ENCODE peak calls at places on chromosome X, in seven cellular contexts. P is NB4, C is heart left ventricle, Z is right lobe of liver, U is ovary, Q is tibial nerve, N is IMR-90. O is an unnamed sample.

GRCh38 chrX:154097003-154097596 is 417 bp downstream of the MECP2 start:
- DNase-seq in Z (peak), U (peak), P (peak), N (peak), Q (peak), C (peak), O (peak)

GRCh38 chrX:148659481-148659880 is 159.1 kb downstream of the AFF2 start:
- DNase-seq in N (no peak), P (no peak), Z (no peak), C (no peak), U (no peak), Q (no peak), O (no peak)

GRCh38 chrX:1453951-1454785 is 1.5 kb upstream of the ASMTL start:
- DNase-seq in Q (peak), U (peak), N (peak), P (peak), Z (peak), C (peak), O (peak)

GRCh38 chrX:115226929-115227328 is 7.0 kb downstream of the LRCH2 start:
- DNase-seq in Z (no peak), N (peak), P (peak), Q (no peak), U (no peak), C (no peak), O (no peak)

GRCh38 chrX:115408736-115409390 is 119.3 kb downstream of the LUZP4 start:
- DNase-seq in Z (no peak), N (peak), U (no peak), C (no peak), P (no peak), Q (no peak), O (no peak)

GRCh38 chrX:50712777-50713176 is 101.2 kb downstream of the SHROOM4 start:
- DNase-seq in N (no peak), Q (no peak), Z (no peak), C (no peak), P (no peak), U (no peak), O (no peak)

GRCh38 chrX:44043496-44043895 is 70.3 kb upstream of the NDP start:
- DNase-seq in N (no peak), U (no peak), P (no peak), Z (no peak), Q (no peak), C (no peak), O (no peak)

GRCh38 chrX:45068555-45068954 is 132.1 kb downstream of the DIPK2B start:
- DNase-seq in C (no peak), N (no peak), Q (no peak), Z (no peak), P (no peak), U (no peak), O (no peak)

GRCh38 chrX:128928636-128929035 is 594.7 kb downstream of the SMARCA1 start:
- DNase-seq in P (no peak), Z (no peak), C (no peak), N (no peak), U (no peak), Q (no peak), O (no peak)

GRCh38 chrX:137194164-137194563 is 160.4 kb upstream of the GPR101 start:
- DNase-seq in N (peak), C (no peak), P (peak), Q (no peak), U (no peak), Z (peak), O (no peak)

GRCh38 chrX:39869846-39870601 is 227.7 kb downstream of the BCOR start:
- DNase-seq in N (peak), C (no peak), Z (no peak), P (peak), U (no peak), Q (no peak), O (no peak)

GRCh38 chrX:74431807-74432206 is 10.5 kb downstream of the SLC16A2 start:
- DNase-seq in N (no peak), U (no peak), Z (no peak), C (no peak), Q (no peak), P (peak), O (no peak)

GRCh38 chrX:118254611-118255010 is 91.3 kb upstream of the WDR44 start:
- DNase-seq in U (no peak), P (peak), Q (peak), C (no peak), N (peak), Z (peak), O (peak)

GRCh38 chrX:95427389-95427788 is 1257.3 kb upstream of the DIAPH2 start:
- DNase-seq in P (no peak), U (no peak), C (no peak), Q (no peak), Z (no peak), N (no peak), O (no peak)

GRCh38 chrX:66632473-66632872 is 6.4 kb downstream of the EDA2R start:
- DNase-seq in N (peak), U (no peak), P (no peak), C (no peak), Q (no peak), Z (no peak), O (no peak)

GRCh38 chrX:150310881-150311280 is 52.2 kb upstream of the MAMLD1 start:
- DNase-seq in P (no peak), U (no peak), Q (no peak), N (no peak), Z (no peak), C (no peak), O (no peak)

GRCh38 chrX:63506320-63506719 is 155.2 kb upstream of the SPIN4 start:
- DNase-seq in P (peak), U (no peak), N (peak), C (no peak), Q (no peak), Z (no peak), O (no peak)

GRCh38 chrX:71181910-71182799 is 37.5 kb downstream of the NLGN3 start:
- DNase-seq in P (peak), Q (peak), C (peak), U (peak), N (peak), Z (peak), O (peak)

GRCh38 chrX:40153335-40154221 is 55.8 kb upstream of the BCOR start:
- DNase-seq in P (peak), Q (no peak), U (peak), Z (no peak), N (no peak), C (peak), O (no peak)

GRCh38 chrX:49101629-49101984 is 21.9 kb upstream of the WDR45 start:
- DNase-seq in N (no peak), P (no peak), Z (no peak), U (no peak), C (no peak), Q (no peak), O (no peak)

GRCh38 chrX:11113731-11114130 is 2.6 kb downstream of the HCCS start:
- DNase-seq in U (no peak), N (peak), C (no peak), Z (no peak), Q (no peak), P (peak), O (no peak)
- H3K4me3 ChIP-seq in U (no peak), N (no peak), C (no peak), Z (no peak), Q (no peak), P (no peak), O (no peak)

DNA sequence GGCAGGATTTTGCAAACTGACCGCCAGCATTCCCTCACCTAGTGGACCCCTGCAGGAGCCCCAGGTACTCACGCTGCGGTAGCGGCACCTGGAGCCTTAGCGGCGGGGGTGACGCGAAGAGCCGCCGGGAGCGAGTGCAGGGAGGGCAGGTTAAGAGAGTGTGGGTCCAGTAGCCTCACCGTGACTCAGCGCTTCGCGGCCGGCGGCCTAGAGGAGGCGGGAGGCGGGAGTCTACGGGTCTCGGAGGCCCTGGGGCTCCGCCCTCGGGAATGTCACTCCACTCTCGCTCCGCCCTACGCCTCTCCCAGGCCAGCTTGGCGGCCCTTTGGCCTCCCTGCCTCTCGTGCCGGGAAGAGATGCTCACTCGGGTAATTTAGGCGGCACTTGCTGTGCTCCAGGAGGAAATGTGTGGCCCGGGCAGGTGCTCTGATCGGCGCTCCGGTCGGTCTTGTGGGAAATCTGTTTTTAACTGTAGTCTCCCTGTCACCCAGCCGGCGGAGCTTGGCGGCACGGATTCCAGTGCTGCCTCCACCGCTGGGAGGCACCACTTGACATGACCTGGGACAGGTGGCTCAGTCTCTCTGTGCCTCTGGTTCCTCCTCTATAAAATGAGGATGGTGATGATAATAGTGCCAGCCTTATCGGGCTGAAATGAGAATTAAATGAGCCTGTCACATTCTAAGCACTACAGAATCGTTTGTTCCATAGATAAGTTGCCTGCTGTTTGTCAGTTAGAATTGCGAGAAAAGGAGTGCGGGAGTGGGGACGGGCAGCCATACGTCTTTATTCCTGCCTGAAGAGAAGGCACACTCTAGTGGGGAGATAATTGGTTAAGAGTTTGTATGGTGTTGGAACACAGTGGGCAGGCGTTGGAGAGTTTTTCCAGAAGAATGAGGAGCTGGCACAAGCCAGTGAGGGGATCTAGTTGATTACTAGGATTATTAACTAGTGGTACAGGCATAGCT is at the start of gene PIR:
- DNase-seq in Q (peak), U (peak), N (peak), P (peak), Z (peak), C (peak), O (peak)
- TF ChIP-seq POLR2A in Q (no peak), U (peak), N (no peak), P (no peak), Z (peak), C (no peak), O (no peak)

GRCh38 chrX:131764224-131764623 is 220.3 kb downstream of the OR13H1 start:
- DNase-seq in C (no peak), U (no peak), Q (no peak), P (no peak), N (no peak), Z (no peak), O (no peak)

GRCh38 chrX:131763674-131764073 is 219.8 kb downstream of the OR13H1 start:
- DNase-seq in Z (no peak), N (peak), P (no peak), C (peak), U (peak), Q (no peak), O (no peak)

GRCh38 chrX:131762802-131763234 is 218.9 kb downstream of the OR13H1 start:
- DNase-seq in U (peak), Z (no peak), Q (no peak), N (peak), P (no peak), C (peak), O (no peak)
- H3K4me3 ChIP-seq in U (peak), Z (peak), Q (no peak), N (no peak), P (no peak), C (peak), O (no peak)

GRCh38 chrX:136147320-136147901 is at the start of gene FHL1:
- DNase-seq in U (peak), N (peak), Q (peak), C (peak), P (peak), Z (peak), O (peak)
- TF ChIP-seq POLR2A in U (peak), N (no peak), Q (no peak), C (no peak), P (no peak), Z (no peak), O (no peak)

GRCh38 chrX:11764602-11765067 is 6.6 kb downstream of the MSL3 start:
- DNase-seq in Q (no peak), Z (no peak), U (no peak), C (no peak), P (no peak), N (no peak), O (no peak)
- H3K4me3 ChIP-seq in Q (no peak), Z (no peak), U (no peak), C (no peak), P (no peak), N (no peak), O (no peak)

DNA sequence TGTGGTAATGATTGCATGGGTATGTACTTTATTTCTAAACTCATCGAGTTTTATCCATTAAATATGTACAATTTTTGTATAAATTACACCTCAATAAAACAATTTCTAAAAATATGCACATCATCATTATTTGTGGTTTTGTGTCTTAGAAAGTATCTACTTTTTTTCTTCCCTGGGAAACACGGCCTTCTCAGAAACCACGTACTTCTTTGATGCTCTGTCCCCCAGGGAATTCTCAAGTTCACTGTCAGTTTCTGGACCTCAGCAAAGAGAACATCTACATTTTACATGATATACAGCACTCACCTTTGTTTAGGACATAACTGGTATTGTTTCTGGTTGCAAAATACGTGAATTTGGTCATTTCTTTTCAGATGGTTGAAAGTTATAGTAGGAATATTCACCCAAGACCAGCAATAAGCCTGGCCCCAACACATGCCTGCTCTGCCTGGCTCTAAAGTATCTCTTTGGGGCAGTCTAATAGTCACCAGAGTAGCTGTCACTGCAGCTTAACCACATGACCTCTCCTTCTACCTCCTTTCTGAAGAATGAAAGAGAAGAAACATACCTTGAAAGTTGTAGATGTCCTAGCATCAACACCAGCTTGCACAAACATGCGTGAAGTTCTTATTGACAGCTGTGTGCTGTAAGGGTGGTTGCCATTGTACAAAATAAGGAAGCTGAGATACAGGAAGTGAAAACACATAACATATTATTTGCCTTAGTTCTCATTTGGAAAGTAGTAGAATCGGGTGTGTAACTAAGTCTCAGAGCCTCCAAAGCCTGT is 48.4 kb upstream of the SPANXN4 start:
- DNase-seq in N (no peak), U (no peak), P (peak), Z (no peak), C (no peak), Q (no peak), O (no peak)
- TF ChIP-seq POLR2A in N (no peak), U (no peak), P (no peak), Z (no peak), C (no peak), Q (no peak), O (no peak)

GRCh38 chrX:15985937-15986336 is 131.3 kb upstream of the AP1S2 start:
- DNase-seq in P (peak), Z (no peak), U (no peak), N (no peak), Q (no peak), C (no peak), O (no peak)

GRCh38 chrX:15988661-15989603 is 134.3 kb upstream of the AP1S2 start:
- DNase-seq in P (peak), N (peak), C (no peak), U (no peak), Q (no peak), Z (no peak), O (no peak)

GRCh38 chrX:15989716-15990115 is 133.6 kb upstream of the GRPR start:
- DNase-seq in Q (no peak), N (no peak), Z (no peak), U (no peak), C (no peak), P (peak), O (no peak)
- H3K4me3 ChIP-seq in Q (no peak), N (no peak), Z (no peak), U (no peak), C (no peak), P (no peak), O (no peak)

DNA sequence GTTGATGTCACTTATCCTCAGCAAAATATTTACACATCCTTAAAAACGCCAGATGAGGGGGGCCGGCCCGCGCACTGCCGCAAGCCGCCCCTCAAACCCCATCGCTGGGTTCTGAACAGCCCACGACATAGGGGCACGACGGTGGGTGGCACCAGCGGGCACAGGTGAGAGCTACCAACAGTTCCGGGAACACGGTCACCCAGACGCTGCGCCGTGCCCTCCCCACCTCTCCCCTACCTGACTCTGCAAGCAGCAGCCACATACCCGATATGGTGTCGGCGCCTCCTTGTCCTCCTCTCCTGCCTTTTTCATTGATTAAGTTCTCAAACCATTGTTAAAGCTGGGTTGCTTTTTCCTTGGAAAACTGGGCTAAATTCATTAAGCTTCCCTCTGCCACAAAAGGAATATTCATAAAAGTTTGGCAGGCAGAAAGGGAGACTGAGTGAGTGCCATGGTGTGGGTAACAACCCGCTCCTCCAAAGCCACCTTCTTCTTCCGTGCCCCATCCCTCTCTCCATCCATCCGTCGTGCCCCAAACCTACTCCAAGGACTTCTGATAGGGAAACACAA is 1.4 kb downstream of the RAI2 start:
- DNase-seq in N (no peak), P (no peak), Z (no peak), Q (no peak), C (no peak), U (no peak), O (no peak)
- TF ChIP-seq POLR2A in N (no peak), P (no peak), Z (no peak), Q (no peak), C (no peak), U (no peak), O (no peak)

GRCh38 chrX:120462370-120462769 is 6.7 kb downstream of the LAMP2 start:
- DNase-seq in U (no peak), P (peak), C (no peak), N (no peak), Q (no peak), Z (no peak), O (no peak)

GRCh38 chrX:120453985-120454384 is 15.1 kb downstream of the LAMP2 start:
- DNase-seq in Z (no peak), C (no peak), U (no peak), Q (no peak), P (no peak), N (no peak), O (no peak)

GRCh38 chrX:120459313-120459712 is 9.8 kb downstream of the LAMP2 start:
- DNase-seq in P (no peak), Z (no peak), Q (no peak), U (no peak), C (no peak), N (no peak), O (no peak)

GRCh38 chrX:120456973-120457372 is 12.1 kb downstream of the LAMP2 start:
- DNase-seq in U (no peak), C (no peak), Q (no peak), P (peak), N (peak), Z (no peak), O (no peak)

GRCh38 chrX:120457766-120458180 is 11.3 kb downstream of the LAMP2 start:
- DNase-seq in P (peak), N (peak), U (no peak), Q (no peak), C (no peak), Z (no peak), O (no peak)
- H3K4me3 ChIP-seq in P (peak), N (no peak), U (no peak), Q (no peak), C (no peak), Z (no peak), O (no peak)